ENCODE peak calls at places on chromosomes 5 and 9, in four cellular contexts. Q is NCI-H2107, F is aorta, J is lower leg skin. H is an unnamed sample.

GRCh38 chr5:171615201-171616001 is 170.2 kb upstream of the SMIM23 start:
- DNase-seq in J (peak), Q (no peak), F (no peak), H (peak)

GRCh38 chr5:43839218-43839617 is 236.2 kb downstream of the NNT start:
- DNase-seq in Q (no peak), F (no peak), J (no peak), H (no peak)

GRCh38 chr5:166083183-166083959 is 2208.1 kb upstream of the WWC1 start:
- DNase-seq in Q (no peak), F (no peak), J (no peak), H (no peak)

GRCh38 chr9:5511476-5511875 is 1.1 kb downstream of the PDCD1LG2 start:
- DNase-seq in J (no peak), F (no peak), Q (no peak), H (no peak)

GRCh38 chr5:2295476-2295875 is 412.8 kb upstream of the IRX4 start:
- DNase-seq in Q (no peak), F (no peak), J (peak), H (no peak)

GRCh38 chr5:43389679-43390329 is 22.4 kb downstream of the CCL28 start:
- DNase-seq in J (no peak), Q (peak), F (no peak), H (no peak)

GRCh38 chr9:125447202-125447802 is 185.7 kb downstream of the GAPVD1 start:
- DNase-seq in J (no peak), F (peak), Q (no peak), H (no peak)

GRCh38 chr9:97846347-97846746 is 6.7 kb upstream of the FOXE1 start:
- DNase-seq in F (no peak), Q (no peak), J (no peak), H (no peak)

GRCh38 chr5:108345541-108346171 is 36.2 kb downstream of the FBXL17 start:
- DNase-seq in F (no peak), J (no peak), Q (no peak), H (no peak)

GRCh38 chr5:127587246-127587917 is 61.5 kb upstream of the CTXN3 start:
- DNase-seq in F (no peak), J (no peak), Q (no peak), H (no peak)

GRCh38 chr5:1663186-1663585 is 136.5 kb downstream of the MRPL36 start:
- DNase-seq in F (peak), Q (no peak), J (peak), H (no peak)

GRCh38 chr5:54581831-54582548 is 64.4 kb downstream of the SNX18 start:
- DNase-seq in J (peak), F (no peak), Q (no peak), H (no peak)

GRCh38 chr5:181176258-181176952 is 28.6 kb downstream of the TRIM7 start:
- DNase-seq in Q (no peak), J (no peak), F (no peak), H (no peak)

GRCh38 chr9:682633-683508 is 158.6 kb upstream of the DMRT1 start:
- DNase-seq in F (no peak), J (no peak), Q (no peak), H (no peak)

GRCh38 chr5:2997179-2997578 is 245.7 kb upstream of the IRX2 start:
- DNase-seq in J (no peak), Q (no peak), F (no peak), H (no peak)

GRCh38 chr9:129351642-129352151 is 173.6 kb upstream of the IER5L start:
- DNase-seq in J (no peak), Q (no peak), F (no peak), H (no peak)

GRCh38 chr9:108374606-108375005 is 481.2 kb downstream of the ACTL7B start:
- DNase-seq in J (no peak), Q (no peak), F (no peak), H (no peak)

GRCh38 chr5:13234-13633 is 78.7 kb upstream of the PLEKHG4B start:
- DNase-seq in F (no peak), Q (no peak), J (no peak), H (no peak)

GRCh38 chr5:68053202-68053601 is 162.4 kb upstream of the PIK3R1 start:
- DNase-seq in Q (no peak), J (no peak), F (no peak), H (no peak)

GRCh38 chr9:68704804-68705635 is at the start of gene PIP5K1B:
- DNase-seq in F (peak), Q (no peak), J (peak), H (peak)

GRCh38 chr5:39775058-39775457 is 350.3 kb upstream of the DAB2 start:
- DNase-seq in Q (no peak), J (no peak), F (no peak), H (no peak)

GRCh38 chr9:130445268-130445983 is 665 bp downstream of the ASS1 start:
- DNase-seq in F (peak), J (no peak), Q (no peak), H (peak)

GRCh38 chr9:127162567-127163365 is 40.3 kb upstream of the ANGPTL2 start:
- DNase-seq in J (peak), F (no peak), Q (no peak), H (no peak)

GRCh38 chr5:116573617-116574431 is 799 bp downstream of the SEMA6A start:
- DNase-seq in J (peak), F (peak), Q (no peak), H (peak)

GRCh38 chr9:92648447-92649406 is 21.2 kb downstream of the IPPK start:
- DNase-seq in J (peak), F (peak), Q (no peak), H (no peak)

GRCh38 chr5:127400524-127400923 is 109.9 kb downstream of the MEGF10 start:
- DNase-seq in J (no peak), Q (no peak), F (no peak), H (no peak)

GRCh38 chr9:4741365-4742031 is 496 bp upstream of the AK3 start:
- DNase-seq in J (peak), Q (no peak), F (peak), H (peak)

GRCh38 chr9:123929177-123929869 is 603 bp downstream of the DENND1A start:
- DNase-seq in F (no peak), J (peak), Q (no peak), H (no peak)

GRCh38 chr5:72324186-72324825 is 4.1 kb downstream of the PTCD2 start:
- DNase-seq in J (no peak), F (no peak), Q (no peak), H (no peak)

GRCh38 chr9:110041452-110041851 is 166.5 kb downstream of the C9orf152 start:
- DNase-seq in J (no peak), Q (no peak), F (no peak), H (no peak)

GRCh38 chr9:38356851-38357250 is 35.7 kb upstream of the ALDH1B1 start:
- DNase-seq in J (peak), Q (no peak), F (no peak), H (no peak)

GRCh38 chr5:74390306-74390637 is 250.3 kb downstream of the ENC1 start:
- DNase-seq in F (no peak), Q (no peak), J (no peak), H (no peak)

H was measured in Right ventricle myocardium superior.